ENCODE peak calls at places on chromosome X, in ten cellular contexts. Y is lower lobe of right lung, X is lung, P is natural killer cell, T is IMR-90, F is progenitor cell of endocrine pancreas, V is AG04450, D is AG04449, U is retinal pigment epithelial cell, G is PC-3. I is an unnamed sample.

GRCh38 chrX:137550561-137551305 is 15.2 kb upstream of the ZIC3 start:
- DNase-seq in T (no peak), P (no peak), D (no peak), F (no peak), U (no peak), Y (no peak), G (no peak), V (no peak), X (no peak), I (no peak)

GRCh38 chrX:77900688-77901087 is 1.4 kb downstream of the COX7B start:
- DNase-seq in P (no peak), G (no peak), X (no peak), F (no peak), U (no peak), T (no peak), V (no peak), Y (no peak), D (no peak), I (no peak)

GRCh38 chrX:151488677-151489076 is 74.8 kb upstream of the PASD1 start:
- DNase-seq in V (no peak), P (peak), Y (no peak), G (no peak), X (no peak), F (no peak), U (no peak), D (no peak), T (no peak), I (no peak)

GRCh38 chrX:41720125-41720780 is 3.7 kb upstream of the GPR82 start:
- DNase-seq in G (no peak), V (no peak), X (no peak), D (no peak), P (peak), U (no peak), Y (no peak), T (peak), F (no peak), I (peak)

GRCh38 chrX:39703307-39703706 is 394.5 kb downstream of the BCOR start:
- DNase-seq in U (no peak), D (no peak), X (no peak), Y (no peak), F (no peak), P (no peak), T (no peak), V (no peak), G (no peak), I (no peak)

GRCh38 chrX:118221257-118221656 is 104.6 kb upstream of the KLHL13 start:
- DNase-seq in D (no peak), G (no peak), Y (no peak), U (no peak), F (no peak), V (no peak), P (no peak), X (no peak), T (no peak), I (no peak)

GRCh38 chrX:22296871-22297270 is 24.2 kb downstream of the CBLL2 start:
- DNase-seq in F (no peak), D (no peak), T (no peak), G (no peak), U (no peak), Y (no peak), V (no peak), P (no peak), X (no peak), I (no peak)

GRCh38 chrX:139691493-139691842 is 16.5 kb downstream of the MCF2 start:
- DNase-seq in X (no peak), T (no peak), V (no peak), Y (no peak), F (no peak), G (no peak), U (no peak), P (no peak), D (no peak), I (no peak)

GRCh38 chrX:132750312-132751042 is 208.0 kb downstream of the HS6ST2 start:
- DNase-seq in D (no peak), V (no peak), Y (no peak), U (no peak), P (no peak), X (no peak), T (no peak), G (no peak), F (no peak), I (no peak)

GRCh38 chrX:33133320-33133719 is 78.0 kb downstream of the DMD start:
- DNase-seq in U (no peak), F (no peak), D (no peak), P (no peak), T (no peak), V (no peak), Y (no peak), X (no peak), G (no peak), I (no peak)

GRCh38 chrX:2445662-2446623 is 54.8 kb downstream of the DHRSX start:
- DNase-seq in P (no peak), V (no peak), F (no peak), D (no peak), T (no peak), G (no peak), X (no peak), U (no peak), Y (peak), I (no peak)

GRCh38 chrX:65828599-65828998 is 161.1 kb downstream of the MSN start:
- DNase-seq in P (no peak), T (no peak), D (no peak), V (no peak), Y (no peak), G (no peak), X (no peak), F (no peak), U (no peak), I (no peak)
- TF ChIP-seq CTCF in P (no peak), T (no peak), D (no peak), V (no peak), Y (no peak), G (no peak), X (no peak), F (no peak), U (no peak), I (no peak)

DNA sequence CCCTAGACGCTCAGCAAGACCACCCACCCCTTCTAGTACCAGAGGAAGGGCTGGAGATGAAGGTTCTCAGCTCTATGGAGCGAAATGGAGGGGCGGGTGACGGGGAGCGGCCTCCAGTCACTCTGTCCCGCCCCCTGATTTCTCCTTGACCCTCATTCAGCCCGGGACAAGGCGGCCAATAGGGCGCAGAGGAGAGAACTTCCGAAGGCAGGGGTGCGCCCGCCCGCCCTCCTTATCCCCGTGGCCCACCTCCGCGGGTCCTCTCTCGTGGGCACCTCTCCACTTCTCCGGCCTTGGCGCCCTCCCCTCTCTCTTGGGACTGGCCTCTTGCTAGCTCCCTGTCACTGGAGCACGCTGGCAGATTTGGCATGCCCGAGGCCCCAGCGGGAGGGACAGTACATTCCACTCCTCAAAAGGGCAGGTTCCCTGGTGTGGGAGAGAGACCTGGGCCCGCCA is 1.1 kb upstream of the SEPTIN6 start:
- DNase-seq in D (no peak), F (no peak), U (no peak), X (no peak), P (no peak), V (no peak), T (no peak), Y (no peak), G (no peak), I (no peak)
- TF ChIP-seq CTCF in D (no peak), F (no peak), U (no peak), X (no peak), P (no peak), V (no peak), T (no peak), Y (no peak), G (no peak), I (no peak)

DNA sequence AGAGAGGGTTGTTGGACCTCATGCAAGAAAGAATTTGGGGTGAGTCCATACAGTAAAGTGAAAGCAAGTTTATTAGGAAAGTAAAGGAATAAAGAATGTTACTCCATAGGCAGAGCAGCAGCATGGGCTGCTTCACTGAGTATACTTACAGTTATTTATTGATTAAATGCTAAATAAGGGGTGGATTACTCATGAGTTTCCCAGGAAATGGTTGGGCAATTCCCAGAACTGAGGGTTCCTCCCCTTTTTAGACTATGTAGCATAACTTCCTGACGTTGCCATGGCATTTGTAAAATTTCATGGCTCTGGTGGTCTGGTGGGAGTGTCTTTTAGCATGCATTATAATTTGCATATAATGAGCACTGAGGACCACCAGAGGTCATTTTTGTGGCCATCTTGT is 16.7 kb downstream of the PPP4R3C start:
- DNase-seq in F (no peak), Y (no peak), X (no peak), G (no peak), U (no peak), D (no peak), P (no peak), T (no peak), V (no peak), I (no peak)
- TF ChIP-seq CTCF in F (no peak), Y (no peak), X (no peak), G (no peak), U (no peak), D (no peak), P (no peak), T (no peak), V (no peak), I (no peak)

GRCh38 chrX:5474282-5474681 is 754.4 kb downstream of the NLGN4X start:
- DNase-seq in P (no peak), T (no peak), X (no peak), F (no peak), D (no peak), V (no peak), G (peak), U (no peak), Y (no peak), I (no peak)
- TF ChIP-seq CTCF in P (no peak), T (no peak), X (no peak), F (no peak), D (no peak), V (no peak), G (no peak), U (no peak), Y (no peak), I (no peak)

GRCh38 chrX:130578906-130579305 is 177.1 kb downstream of the RBMX2 start:
- DNase-seq in F (no peak), V (no peak), Y (no peak), D (no peak), U (no peak), P (no peak), G (peak), T (no peak), X (no peak), I (no peak)
- TF ChIP-seq CTCF in F (no peak), V (no peak), Y (no peak), D (no peak), U (no peak), P (no peak), G (peak), T (no peak), X (no peak), I (no peak)

GRCh38 chrX:153927686-153927935 is 1.5 kb upstream of the ARHGAP4 start:
- DNase-seq in U (no peak), F (no peak), G (no peak), Y (no peak), D (no peak), X (no peak), P (no peak), T (no peak), V (no peak), I (no peak)

GRCh38 chrX:153926863-153927685 is 1.0 kb upstream of the ARHGAP4 start:
- DNase-seq in G (peak), D (no peak), X (peak), U (no peak), Y (peak), V (no peak), T (peak), P (peak), F (no peak), I (peak)

GRCh38 chrX:153929576-153929975 is 3.5 kb upstream of the ARHGAP4 start:
- DNase-seq in F (no peak), V (no peak), X (no peak), U (no peak), Y (no peak), T (no peak), P (no peak), D (no peak), G (no peak), I (no peak)

GRCh38 chrX:153928846-153929245 is 2.8 kb upstream of the ARHGAP4 start:
- DNase-seq in G (no peak), T (no peak), U (no peak), F (no peak), Y (no peak), D (no peak), X (no peak), P (no peak), V (no peak), I (no peak)

DNA sequence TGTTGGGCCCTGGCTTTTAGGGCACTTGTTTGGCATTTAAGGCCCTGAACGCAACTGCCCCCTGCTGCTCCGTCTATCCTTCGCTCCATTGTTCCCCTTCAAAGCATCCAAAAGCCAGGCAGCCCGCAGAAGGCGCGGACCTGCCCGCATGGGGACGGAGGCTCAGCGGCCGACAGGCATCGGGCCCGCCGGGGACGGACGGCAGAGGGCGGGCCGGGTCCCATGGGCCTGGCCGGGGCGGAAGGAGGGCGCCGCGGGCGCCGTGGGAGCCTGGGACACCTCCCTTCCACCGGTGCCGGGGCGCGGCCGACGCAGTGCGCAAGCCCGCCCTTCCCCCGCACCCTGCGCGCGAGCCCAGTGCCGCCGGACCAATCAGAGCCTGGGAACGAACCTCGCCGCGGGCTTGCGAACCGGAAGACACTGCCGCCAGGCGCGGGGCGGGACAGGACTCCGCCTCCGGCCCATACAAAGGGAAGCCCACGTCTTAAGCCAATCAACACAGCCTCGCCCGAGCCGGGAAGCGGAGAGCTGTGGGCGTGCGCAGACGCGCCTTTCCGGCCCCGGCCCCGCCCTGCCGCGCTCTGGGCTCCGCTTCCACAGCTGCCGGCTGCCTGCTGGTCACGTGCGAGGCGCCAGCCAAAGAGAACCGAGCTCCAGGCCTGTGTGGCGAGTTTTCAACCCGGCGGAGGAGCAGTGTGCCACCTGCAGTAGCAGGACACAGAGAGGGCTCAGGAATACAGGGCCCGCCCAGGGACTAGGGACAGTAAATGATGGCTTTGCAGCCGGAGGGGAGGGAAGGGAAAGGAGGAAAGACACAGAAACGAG is 2.1 kb upstream of the ARHGAP4 start:
- DNase-seq in F (peak), D (peak), Y (peak), P (peak), G (peak), T (peak), V (peak), X (peak), U (peak), I (peak)
- TF ChIP-seq CTCF in F (no peak), D (no peak), Y (peak), P (no peak), G (no peak), T (no peak), V (peak), X (no peak), U (peak), I (no peak)

I was measured in activated B cell treated with CpG ODN at 0.5 μM for 24 hours.